ENCODE peak calls at places on chromosomes 5 and 9, in six cellular contexts. K is IMR-90, C is K562, J is HepG2, N is H1, S is GM12878. F is an unnamed sample.

GRCh38 chr5:41968153-41968723 is 43.2 kb downstream of the FBXO4 start:
- DNase-seq in J (no peak), K (no peak), S (no peak), C (no peak), N (no peak), F (peak)

GRCh38 chr9:105299190-105299854 is 54.9 kb downstream of the SLC44A1 start:
- DNase-seq in K (peak), C (peak), N (no peak), J (peak), S (no peak), F (no peak)

GRCh38 chr9:88953401-88954029 is 37.8 kb upstream of the S1PR3 start:
- DNase-seq in J (peak), N (no peak), K (peak), C (no peak), S (no peak), F (no peak)

GRCh38 chr9:84153885-84154284 is 173.3 kb downstream of the RMI1 start:
- DNase-seq in C (no peak), J (no peak), N (no peak), S (no peak), K (peak), F (no peak)

GRCh38 chr5:56910123-56910951 is 941 bp downstream of the SETD9 start:
- DNase-seq in S (no peak), C (peak), N (no peak), J (peak), K (no peak), F (peak)

GRCh38 chr5:149831492-149831891 is 101.4 kb downstream of the PPARGC1B start:
- DNase-seq in N (no peak), J (no peak), K (peak), C (no peak), S (peak), F (no peak)

GRCh38 chr9:72351538-72352453 is 13.2 kb downstream of the ZFAND5 start:
- DNase-seq in C (no peak), J (no peak), S (no peak), K (peak), N (no peak), F (no peak)

GRCh38 chr9:84324811-84325210 is 15.7 kb downstream of the SLC28A3 start:
- DNase-seq in C (no peak), J (no peak), S (no peak), N (no peak), K (no peak), F (no peak)

GRCh38 chr5:497871-498509 is 26.3 kb downstream of the SLC9A3 start:
- DNase-seq in S (no peak), N (no peak), J (no peak), C (no peak), K (no peak), F (no peak)

GRCh38 chr9:132201780-132202703 is 40.2 kb downstream of the NTNG2 start:
- DNase-seq in S (no peak), J (no peak), C (peak), N (no peak), K (no peak), F (no peak)

GRCh38 chr9:124392855-124393460 is 22.3 kb downstream of the PSMB7 start:
- DNase-seq in C (peak), K (peak), J (no peak), S (no peak), N (no peak), F (peak)

GRCh38 chr5:1111727-1112289 is at the start of gene SLC12A7:
- DNase-seq in K (no peak), J (no peak), N (peak), C (peak), S (no peak), F (peak)

GRCh38 chr9:16985559-16986348 is 115.3 kb upstream of the BNC2 start:
- DNase-seq in J (no peak), C (no peak), S (no peak), N (no peak), K (peak), F (no peak)

GRCh38 chr5:171705036-171705435 is 80.6 kb upstream of the SMIM23 start:
- DNase-seq in N (peak), K (no peak), J (no peak), C (no peak), S (no peak), F (no peak)

GRCh38 chr9:113154471-113154870 is 3.7 kb downstream of the SLC31A2 start:
- DNase-seq in J (no peak), S (no peak), N (no peak), C (no peak), K (peak), F (no peak)

GRCh38 chr5:143824851-143825720 is 13.1 kb downstream of the HMHB1 start:
- DNase-seq in K (peak), J (peak), C (peak), S (peak), N (peak), F (peak)

GRCh38 chr5:143828710-143829109 is 16.7 kb downstream of the HMHB1 start:
- DNase-seq in C (no peak), J (no peak), S (no peak), K (no peak), N (no peak), F (no peak)

GRCh38 chr5:143826909-143827514 is 15.1 kb downstream of the HMHB1 start:
- DNase-seq in K (peak), C (no peak), S (peak), J (no peak), N (no peak), F (no peak)
- TF ChIP-seq RFX5 in K (no peak), C (no peak), S (no peak), J (no peak), N (no peak), F (no peak)

DNA sequence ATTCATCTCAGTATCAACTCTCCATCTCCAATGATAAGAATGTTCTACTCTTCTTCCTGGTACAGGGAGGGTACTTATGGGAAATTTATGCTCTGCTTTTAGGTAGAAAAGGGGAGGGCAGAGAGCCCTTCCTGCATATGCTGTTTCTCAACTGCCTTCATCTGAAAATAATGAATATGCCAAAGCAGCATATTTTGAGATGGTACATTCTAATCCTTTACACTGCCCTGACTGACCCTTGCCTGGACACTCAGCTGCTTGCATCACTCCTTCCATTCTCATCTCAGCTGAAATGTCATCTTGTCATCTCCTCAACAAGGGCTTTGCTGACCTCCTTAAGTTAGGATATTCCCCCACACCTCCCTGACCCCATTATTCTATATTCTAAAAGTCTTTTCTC is 68.5 kb downstream of the ALDH7A1 start:
- DNase-seq in J (no peak), N (no peak), K (no peak), S (no peak), C (no peak), F (no peak)
- H2AFZ ChIP-seq in J (no peak), N (no peak), K (no peak), S (no peak), C (peak), F (no peak)

DNA sequence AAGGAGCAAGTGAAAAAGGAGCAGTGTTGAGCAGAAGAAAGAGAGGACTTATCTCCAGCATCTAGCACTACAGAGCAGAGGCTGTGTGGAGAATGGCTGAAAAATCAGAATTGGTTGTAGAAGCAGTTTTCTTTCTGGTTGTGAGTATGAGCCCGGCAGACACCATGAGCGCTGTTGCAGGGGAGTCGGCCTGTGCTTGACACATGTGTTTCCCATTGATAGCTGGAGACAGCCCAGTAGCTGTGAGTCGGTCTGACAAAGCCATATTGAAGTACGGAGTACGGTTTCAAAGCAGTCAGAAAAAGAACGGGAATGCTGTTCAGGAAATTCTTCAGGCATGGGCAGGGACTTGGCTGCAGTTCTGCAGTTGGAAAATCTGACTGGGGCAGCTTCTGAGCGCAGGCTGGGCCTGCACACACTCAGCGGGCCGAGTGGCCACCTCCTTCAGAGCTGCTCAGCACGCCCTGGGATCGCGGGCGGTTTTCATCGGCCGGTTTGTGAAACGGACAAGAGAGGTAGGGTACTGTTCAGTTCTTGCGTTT is at the start of gene SGCD:
- DNase-seq in N (peak), C (no peak), J (no peak), K (peak), S (no peak), F (peak)
- TF ChIP-seq RFX5 in N (no peak), C (no peak), J (no peak), K (no peak), S (no peak), F (no peak)

GRCh38 chr5:115455241-115455640 is 89.3 kb downstream of the FEM1C start:
- DNase-seq in N (no peak), K (peak), S (no peak), C (no peak), J (no peak), F (no peak)
- H2AFZ ChIP-seq in N (no peak), K (peak), S (no peak), C (no peak), J (no peak), F (peak)

DNA sequence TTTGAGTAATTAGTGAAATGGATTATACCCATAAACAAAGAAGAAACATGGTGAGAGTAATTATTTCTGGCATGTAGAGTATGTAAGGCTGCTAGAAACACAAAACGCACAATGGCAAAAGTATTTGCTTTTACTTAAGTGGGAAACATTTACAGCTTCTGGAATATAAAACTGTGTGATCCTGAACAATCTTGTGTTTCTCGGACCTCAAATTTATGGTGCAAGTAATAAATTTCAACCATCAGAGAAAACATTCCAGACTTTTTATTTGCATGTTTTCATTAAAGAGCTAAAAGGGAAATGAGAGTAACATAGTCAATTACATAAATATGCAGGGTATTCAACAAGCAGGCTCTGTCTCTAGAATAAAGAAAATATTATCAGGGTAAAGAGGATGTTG is 17.2 kb upstream of the PRR16 start:
- DNase-seq in K (no peak), N (no peak), J (no peak), C (no peak), S (no peak), F (no peak)
- TF ChIP-seq RFX5 in K (no peak), N (no peak), J (no peak), C (no peak), S (no peak), F (no peak)

GRCh38 chr5:72307968-72308852 is 11.8 kb downstream of the MRPS27 start:
- DNase-seq in N (peak), S (peak), J (peak), C (peak), K (peak), F (peak)

GRCh38 chr5:72305194-72306142 is 14.6 kb downstream of the MRPS27 start:
- DNase-seq in J (peak), C (peak), K (no peak), N (no peak), S (peak), F (no peak)

GRCh38 chr5:72314571-72315172 is 5.4 kb downstream of the MRPS27 start:
- DNase-seq in S (no peak), C (peak), K (peak), N (no peak), J (peak), F (peak)

GRCh38 chr5:72307573-72307967 is 12.5 kb downstream of the MRPS27 start:
- DNase-seq in K (no peak), S (no peak), J (no peak), N (no peak), C (no peak), F (peak)

GRCh38 chr5:72308853-72309191 is 11.2 kb downstream of the MRPS27 start:
- DNase-seq in C (peak), S (no peak), N (no peak), K (no peak), J (no peak), F (no peak)
- H2AFZ ChIP-seq in C (peak), S (peak), N (peak), K (peak), J (no peak), F (no peak)

GRCh38 chr9:79912641-79913040 is 340.9 kb downstream of the TLE4 start:
- DNase-seq in N (no peak), J (no peak), S (no peak), K (no peak), C (no peak), F (no peak)
- TF ChIP-seq RFX5 in N (no peak), J (no peak), S (no peak), K (no peak), C (no peak), F (no peak)

F was measured in SK-N-SH.